ENCODE peak calls at places on chromosomes 2 and 18, in six cellular contexts. One of them, this sample, is unnamed.
A peak's percentile ranks its signal among the peaks of the same experiment; 100 is the strongest.

GRCh38 chr2:224819075-224819474 is 102.9 kb upstream of the CCDC195 start:
- DNase-seq in astrocyte: no peak
- DNase-seq in right cardiac atrium: no peak
- DNase-seq in CD8-positive, alpha-beta T cell: no peak
- DNase-seq in cardiac muscle cell: no peak
- DNase-seq in CD8-positive, alpha-beta memory T cell: no peak
- DNase-seq in this sample: no peak

GRCh38 chr18:73199151-73199550 is 331.4 kb upstream of the NETO1 start:
- DNase-seq in astrocyte: peak; percentile 35
- DNase-seq in cardiac muscle cell: no peak
- DNase-seq in CD8-positive, alpha-beta T cell: no peak
- DNase-seq in right cardiac atrium: no peak
- DNase-seq in CD8-positive, alpha-beta memory T cell: no peak
- DNase-seq in this sample: peak; percentile 11

GRCh38 chr18:9362869-9363268 is 28.3 kb downstream of the TWSG1 start:
- DNase-seq in astrocyte: peak; percentile 35
- DNase-seq in right cardiac atrium: no peak
- DNase-seq in cardiac muscle cell: no peak
- DNase-seq in CD8-positive, alpha-beta memory T cell: no peak
- DNase-seq in CD8-positive, alpha-beta T cell: no peak
- DNase-seq in this sample: no peak

GRCh38 chr2:230870544-230871360 is 6.0 kb downstream of the ITM2C start:
- DNase-seq in CD8-positive, alpha-beta T cell: no peak
- DNase-seq in astrocyte: peak; percentile 11
- DNase-seq in CD8-positive, alpha-beta memory T cell: no peak
- DNase-seq in cardiac muscle cell: no peak
- DNase-seq in right cardiac atrium: no peak
- DNase-seq in this sample: no peak

GRCh38 chr18:3902676-3903075 is 452.7 kb downstream of the TGIF1 start:
- DNase-seq in astrocyte: peak; percentile 3
- DNase-seq in CD8-positive, alpha-beta T cell: no peak
- DNase-seq in CD8-positive, alpha-beta memory T cell: no peak
- DNase-seq in cardiac muscle cell: no peak
- DNase-seq in right cardiac atrium: no peak
- DNase-seq in this sample: no peak

GRCh38 chr2:70094978-70095832 is 7.9 kb downstream of the PCBP1 start:
- DNase-seq in CD8-positive, alpha-beta memory T cell: peak; percentile 76
- DNase-seq in right cardiac atrium: peak; percentile 56
- DNase-seq in CD8-positive, alpha-beta T cell: peak; percentile 60
- DNase-seq in astrocyte: peak; percentile 15
- DNase-seq in cardiac muscle cell: peak; percentile 64
- DNase-seq in this sample: no peak

GRCh38 chr2:236342507-236342906 is 78.3 kb upstream of the ASB18 start:
- DNase-seq in right cardiac atrium: no peak
- DNase-seq in CD8-positive, alpha-beta T cell: no peak
- DNase-seq in cardiac muscle cell: no peak
- DNase-seq in CD8-positive, alpha-beta memory T cell: no peak
- DNase-seq in astrocyte: no peak
- DNase-seq in this sample: no peak

GRCh38 chr2:217412299-217412698 is 552.4 kb upstream of the TNP1 start:
- DNase-seq in right cardiac atrium: no peak
- DNase-seq in CD8-positive, alpha-beta T cell: no peak
- DNase-seq in cardiac muscle cell: peak; percentile 38
- DNase-seq in astrocyte: no peak
- DNase-seq in CD8-positive, alpha-beta memory T cell: no peak
- DNase-seq in this sample: no peak

GRCh38 chr2:195859513-195859912 is 202.5 kb downstream of the SLC39A10 start:
- DNase-seq in CD8-positive, alpha-beta memory T cell: no peak
- DNase-seq in CD8-positive, alpha-beta T cell: no peak
- DNase-seq in cardiac muscle cell: no peak
- DNase-seq in astrocyte: no peak
- DNase-seq in right cardiac atrium: no peak
- DNase-seq in this sample: no peak

GRCh38 chr2:126774761-126775160 is 118.8 kb downstream of the GYPC start:
- DNase-seq in right cardiac atrium: no peak
- DNase-seq in cardiac muscle cell: no peak
- DNase-seq in astrocyte: no peak
- DNase-seq in CD8-positive, alpha-beta T cell: no peak
- DNase-seq in CD8-positive, alpha-beta memory T cell: no peak
- DNase-seq in this sample: no peak

GRCh38 chr2:13195270-13195669 is 478.5 kb downstream of the TRIB2 start:
- DNase-seq in right cardiac atrium: no peak
- DNase-seq in astrocyte: no peak
- DNase-seq in CD8-positive, alpha-beta memory T cell: no peak
- DNase-seq in cardiac muscle cell: no peak
- DNase-seq in CD8-positive, alpha-beta T cell: no peak
- DNase-seq in this sample: no peak

GRCh38 chr2:45332094-45332493 is 279.0 kb downstream of the SRBD1 start:
- DNase-seq in right cardiac atrium: no peak
- DNase-seq in CD8-positive, alpha-beta memory T cell: no peak
- DNase-seq in astrocyte: no peak
- DNase-seq in cardiac muscle cell: no peak
- DNase-seq in CD8-positive, alpha-beta T cell: no peak
- DNase-seq in this sample: no peak

GRCh38 chr2:212994976-212995375 is 156.4 kb downstream of the IKZF2 start:
- DNase-seq in CD8-positive, alpha-beta T cell: no peak
- DNase-seq in cardiac muscle cell: no peak
- DNase-seq in astrocyte: no peak
- DNase-seq in CD8-positive, alpha-beta memory T cell: no peak
- DNase-seq in right cardiac atrium: no peak
- DNase-seq in this sample: no peak

GRCh38 chr2:38619458-38620164 is 16.9 kb upstream of the HNRNPLL start:
- DNase-seq in astrocyte: no peak
- DNase-seq in CD8-positive, alpha-beta T cell: no peak
- DNase-seq in cardiac muscle cell: peak; percentile 25
- DNase-seq in right cardiac atrium: no peak
- DNase-seq in CD8-positive, alpha-beta memory T cell: no peak
- DNase-seq in this sample: no peak

GRCh38 chr2:144510206-144510991 is 9.5 kb downstream of the ZEB2 start:
- DNase-seq in right cardiac atrium: no peak
- DNase-seq in astrocyte: peak; percentile 92
- DNase-seq in cardiac muscle cell: no peak
- DNase-seq in CD8-positive, alpha-beta T cell: peak; percentile 30
- DNase-seq in CD8-positive, alpha-beta memory T cell: no peak
- DNase-seq in this sample: peak; percentile 49

GRCh38 chr2:79611448-79612016 is 98.7 kb downstream of the CTNNA2 start:
- DNase-seq in cardiac muscle cell: no peak
- DNase-seq in astrocyte: no peak
- DNase-seq in right cardiac atrium: no peak
- DNase-seq in CD8-positive, alpha-beta T cell: no peak
- DNase-seq in CD8-positive, alpha-beta memory T cell: no peak
- DNase-seq in this sample: no peak

GRCh38 chr2:70643715-70644114 is 90.1 kb upstream of the TGFA start:
- DNase-seq in astrocyte: no peak
- DNase-seq in CD8-positive, alpha-beta memory T cell: no peak
- DNase-seq in right cardiac atrium: no peak
- DNase-seq in cardiac muscle cell: peak; percentile 14
- DNase-seq in CD8-positive, alpha-beta T cell: no peak
- DNase-seq in this sample: no peak

GRCh38 chr18:13266208-13267100 is 47.9 kb downstream of the LDLRAD4 start:
- DNase-seq in right cardiac atrium: peak; percentile 73
- DNase-seq in CD8-positive, alpha-beta T cell: no peak
- DNase-seq in cardiac muscle cell: no peak
- DNase-seq in astrocyte: no peak
- DNase-seq in CD8-positive, alpha-beta memory T cell: peak; percentile 56
- DNase-seq in this sample: no peak

GRCh38 chr2:168525020-168525419 is 68.9 kb downstream of the CERS6 start:
- DNase-seq in CD8-positive, alpha-beta memory T cell: no peak
- DNase-seq in astrocyte: no peak
- DNase-seq in CD8-positive, alpha-beta T cell: no peak
- DNase-seq in right cardiac atrium: no peak
- DNase-seq in cardiac muscle cell: no peak
- DNase-seq in this sample: no peak

GRCh38 chr18:27008575-27008974 is 143.1 kb upstream of the AQP4 start:
- DNase-seq in astrocyte: no peak
- DNase-seq in CD8-positive, alpha-beta T cell: no peak
- DNase-seq in CD8-positive, alpha-beta memory T cell: no peak
- DNase-seq in right cardiac atrium: no peak
- DNase-seq in cardiac muscle cell: no peak
- DNase-seq in this sample: no peak

GRCh38 chr2:204108874-204109295 is 172.3 kb downstream of the ICOS start:
- DNase-seq in CD8-positive, alpha-beta memory T cell: no peak
- DNase-seq in right cardiac atrium: no peak
- DNase-seq in cardiac muscle cell: no peak
- DNase-seq in CD8-positive, alpha-beta T cell: no peak
- DNase-seq in astrocyte: no peak
- DNase-seq in this sample: no peak

GRCh38 chr18:48238636-48239035 is 170.5 kb downstream of the ZBTB7C start:
- DNase-seq in cardiac muscle cell: peak; percentile 46
- DNase-seq in right cardiac atrium: no peak
- DNase-seq in CD8-positive, alpha-beta T cell: no peak
- DNase-seq in CD8-positive, alpha-beta memory T cell: no peak
- DNase-seq in astrocyte: no peak
- DNase-seq in this sample: no peak

GRCh38 chr2:15058015-15058414 is 425.5 kb downstream of the LRATD1 start:
- DNase-seq in CD8-positive, alpha-beta T cell: no peak
- DNase-seq in cardiac muscle cell: no peak
- DNase-seq in right cardiac atrium: no peak
- DNase-seq in astrocyte: no peak
- DNase-seq in CD8-positive, alpha-beta memory T cell: no peak
- DNase-seq in this sample: no peak

DNA sequence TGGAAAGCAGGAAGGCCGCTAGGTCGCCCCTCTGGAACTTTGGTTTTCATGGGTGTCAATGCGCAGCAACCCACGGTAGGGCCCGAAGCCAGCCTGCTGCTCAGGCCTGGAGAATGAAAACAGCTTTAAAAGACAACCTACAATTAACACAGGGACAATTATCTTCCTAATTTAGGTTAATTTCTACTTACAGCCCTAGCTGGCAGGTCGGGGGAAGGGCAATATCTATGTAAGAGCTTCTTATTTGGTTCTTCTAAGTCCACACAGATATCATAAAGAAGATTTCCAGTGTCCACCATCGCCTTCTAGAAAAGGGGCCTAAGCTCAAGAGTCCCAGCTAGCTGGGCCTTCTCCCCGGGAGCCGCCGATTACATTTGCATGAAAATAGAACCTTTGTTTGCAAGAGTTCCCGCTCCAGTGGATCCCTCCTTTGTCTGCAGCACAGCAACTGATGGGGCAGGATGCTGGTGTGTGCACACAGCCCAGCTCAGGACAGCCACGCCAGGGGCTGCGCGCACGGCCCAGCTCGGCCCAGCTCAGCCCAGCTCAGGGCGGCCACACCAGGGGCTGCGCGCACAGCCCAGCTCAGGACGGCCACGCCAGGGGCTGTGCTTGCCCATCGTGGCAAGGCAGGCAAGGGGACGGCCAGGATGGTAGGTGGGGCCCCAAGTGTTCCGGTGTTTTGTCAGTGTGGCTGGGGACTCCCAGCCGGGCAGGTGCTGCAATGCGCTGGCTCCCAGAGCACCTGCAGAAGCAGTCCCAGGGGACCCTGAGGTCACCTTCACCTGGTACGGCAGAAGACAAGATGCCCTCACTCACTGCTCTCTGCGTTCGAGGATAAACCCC is 109.1 kb downstream of the HDAC4 start:
- DNase-seq in CD8-positive, alpha-beta memory T cell: no peak
- DNase-seq in astrocyte: no peak
- DNase-seq in cardiac muscle cell: no peak
- DNase-seq in CD8-positive, alpha-beta T cell: no peak
- DNase-seq in right cardiac atrium: no peak
- DNase-seq in this sample: no peak
- H3K27ac ChIP-seq in CD8-positive, alpha-beta memory T cell: no peak overlapping the region
- H3K27ac ChIP-seq in astrocyte: no peak overlapping the region
- H3K27ac ChIP-seq in cardiac muscle cell: peak overlapping the region; percentile 15
- H3K27ac ChIP-seq in CD8-positive, alpha-beta T cell: no peak overlapping the region
- H3K27ac ChIP-seq in right cardiac atrium: peak overlapping the region; percentile 28
- H3K27ac ChIP-seq in this sample: no peak overlapping the region

GRCh38 chr2:111032721-111033532 is 87.8 kb upstream of the BCL2L11 start:
- DNase-seq in right cardiac atrium: no peak
- DNase-seq in CD8-positive, alpha-beta T cell: no peak
- DNase-seq in CD8-positive, alpha-beta memory T cell: no peak
- DNase-seq in cardiac muscle cell: peak; percentile 8
- DNase-seq in astrocyte: no peak
- DNase-seq in this sample: no peak
- H3K4me3 ChIP-seq in right cardiac atrium: no peak overlapping the region
- H3K4me3 ChIP-seq in CD8-positive, alpha-beta T cell: no peak overlapping the region
- H3K4me3 ChIP-seq in CD8-positive, alpha-beta memory T cell: no peak overlapping the region
- H3K4me3 ChIP-seq in cardiac muscle cell: no peak overlapping the region
- H3K4me3 ChIP-seq in astrocyte: no peak overlapping the region
- H3K4me3 ChIP-seq in this sample: no peak overlapping the region

DNA sequence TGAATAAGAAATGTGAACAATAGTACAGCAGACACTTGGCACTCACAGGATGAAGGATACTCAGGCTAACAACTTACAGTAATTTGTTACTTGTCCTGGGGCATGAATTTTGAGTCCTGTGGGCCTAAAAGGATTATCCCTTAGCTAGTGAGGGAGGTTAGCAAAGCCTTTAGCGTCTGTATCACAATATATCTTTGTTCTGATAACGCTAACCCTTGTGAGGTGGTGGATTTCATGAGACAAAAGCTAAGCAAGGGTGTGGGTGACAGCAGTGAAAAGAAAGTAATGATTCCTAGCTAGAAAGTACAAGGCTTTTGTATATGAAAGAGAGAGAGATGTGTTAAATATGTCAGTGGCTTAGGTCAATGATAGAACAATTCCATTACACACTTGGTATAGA is 46.8 kb upstream of the TTC21B start:
- DNase-seq in astrocyte: no peak
- DNase-seq in CD8-positive, alpha-beta memory T cell: no peak
- DNase-seq in CD8-positive, alpha-beta T cell: no peak
- DNase-seq in cardiac muscle cell: no peak
- DNase-seq in right cardiac atrium: no peak
- DNase-seq in this sample: no peak
- H3K27ac ChIP-seq in astrocyte: no peak overlapping the region
- H3K27ac ChIP-seq in CD8-positive, alpha-beta memory T cell: no peak overlapping the region
- H3K27ac ChIP-seq in CD8-positive, alpha-beta T cell: no peak overlapping the region
- H3K27ac ChIP-seq in cardiac muscle cell: no peak overlapping the region
- H3K27ac ChIP-seq in right cardiac atrium: no peak overlapping the region
- H3K27ac ChIP-seq in this sample: no peak overlapping the region

DNA sequence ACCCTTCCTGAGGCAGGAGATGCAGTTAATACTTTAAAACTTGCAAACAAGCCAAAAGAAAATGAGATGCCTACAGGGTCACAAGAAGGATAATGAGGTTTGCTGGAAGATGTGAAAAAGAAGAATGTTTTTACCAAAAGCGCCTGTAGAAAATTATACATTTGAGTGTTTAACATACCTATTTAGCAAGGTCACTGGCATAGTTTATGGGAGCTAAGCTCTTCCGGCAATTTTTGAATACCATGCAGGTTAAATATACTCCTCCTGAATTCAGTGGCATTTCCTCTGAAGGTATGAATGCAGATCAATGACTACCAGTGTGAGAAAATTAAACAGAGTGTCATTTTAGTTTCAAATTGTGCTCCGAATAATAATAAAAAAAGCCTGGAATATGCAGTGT is 21.2 kb upstream of the MAP3K20 start:
- DNase-seq in CD8-positive, alpha-beta memory T cell: no peak
- DNase-seq in astrocyte: peak; percentile 68
- DNase-seq in cardiac muscle cell: no peak
- DNase-seq in right cardiac atrium: no peak
- DNase-seq in CD8-positive, alpha-beta T cell: no peak
- DNase-seq in this sample: no peak
- H3K4me3 ChIP-seq in CD8-positive, alpha-beta memory T cell: no peak overlapping the region
- H3K4me3 ChIP-seq in astrocyte: no peak overlapping the region
- H3K4me3 ChIP-seq in cardiac muscle cell: no peak overlapping the region
- H3K4me3 ChIP-seq in right cardiac atrium: no peak overlapping the region
- H3K4me3 ChIP-seq in CD8-positive, alpha-beta T cell: no peak overlapping the region
- H3K4me3 ChIP-seq in this sample: no peak overlapping the region

DNA sequence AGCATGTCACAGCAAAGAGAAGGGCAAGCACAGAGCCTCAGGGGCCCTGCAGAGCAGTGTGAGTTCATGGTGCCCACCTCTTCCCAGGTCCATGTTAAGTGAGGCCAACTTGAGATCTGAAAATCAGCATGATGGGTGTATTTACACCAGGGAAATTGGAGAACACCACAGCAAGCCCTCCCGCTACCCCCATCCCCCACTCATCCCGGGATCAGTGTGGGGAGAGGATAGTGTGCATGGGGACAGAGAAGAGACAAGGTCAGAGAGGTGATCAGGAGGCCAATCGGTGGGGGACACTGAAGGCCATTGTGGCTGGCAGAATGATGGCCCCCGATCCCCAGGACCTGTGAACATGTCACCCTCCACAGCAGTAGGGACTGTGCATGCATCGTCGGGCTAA is 54.7 kb downstream of the PTGR3 start:
- DNase-seq in CD8-positive, alpha-beta memory T cell: no peak
- DNase-seq in right cardiac atrium: no peak
- DNase-seq in cardiac muscle cell: no peak
- DNase-seq in astrocyte: no peak
- DNase-seq in CD8-positive, alpha-beta T cell: no peak
- DNase-seq in this sample: no peak
- H3K27ac ChIP-seq in CD8-positive, alpha-beta memory T cell: no peak overlapping the region
- H3K27ac ChIP-seq in right cardiac atrium: no peak overlapping the region
- H3K27ac ChIP-seq in cardiac muscle cell: no peak overlapping the region
- H3K27ac ChIP-seq in astrocyte: no peak overlapping the region
- H3K27ac ChIP-seq in CD8-positive, alpha-beta T cell: no peak overlapping the region
- H3K27ac ChIP-seq in this sample: no peak overlapping the region